ENCODE peak calls at places on chromosomes 12 and 14, in four cellular contexts. Y is K562, V is WTC11, C is HepG2. P is an unnamed sample.

GRCh38 chr12:53560912-53561589 is 53.8 kb upstream of the NPFF start:
- DNase-seq in Y (no peak), V (no peak), C (no peak), P (no peak)

GRCh38 chr12:16939871-16940306 is 333.9 kb upstream of the LMO3 start:
- DNase-seq in Y (peak; percentile 37), V (peak; percentile 74), C (peak; percentile 80), P (peak; percentile 56)

GRCh38 chr12:108123382-108123781 is 5.7 kb upstream of the WSCD2 start:
- DNase-seq in Y (no peak), V (no peak), C (no peak), P (no peak)

GRCh38 chr12:94225924-94226630 is 77.7 kb downstream of the PLXNC1 start:
- DNase-seq in Y (no peak), V (peak; percentile 73), C (no peak), P (no peak)

GRCh38 chr12:6430124-6430989 is 14.4 kb upstream of the CD27 start:
- DNase-seq in Y (peak; percentile 70), V (no peak), C (peak; percentile 72), P (peak; percentile 100)

GRCh38 chr14:32203928-32204357 is 874 bp upstream of the RNU6-8 start:
- DNase-seq in Y (no peak), V (no peak), C (peak; percentile 31), P (peak; percentile 21)

GRCh38 chr14:34628681-34629135 is 1.2 kb downstream of the SNX6 start:
- DNase-seq in Y (peak; percentile 34), V (no peak), C (peak; percentile 48), P (peak; percentile 26)

GRCh38 chr14:33693237-33693636 is 257.6 kb downstream of the EGLN3 start:
- DNase-seq in Y (no peak), V (no peak), C (no peak), P (no peak)

GRCh38 chr12:116745554-116745953 is 7.4 kb downstream of the RNFT2 start:
- DNase-seq in Y (no peak), V (no peak), C (no peak), P (no peak)

GRCh38 chr12:31117203-31118011 is 43.7 kb downstream of the DDX11 start:
- DNase-seq in Y (peak; percentile 74), V (peak; percentile 55), C (peak; percentile 12), P (peak; percentile 76)

GRCh38 chr12:108090107-108090899 is 38.8 kb upstream of the WSCD2 start:
- DNase-seq in Y (no peak), V (peak; percentile 22), C (no peak), P (no peak)

GRCh38 chr14:72850360-72850759 is 43.5 kb downstream of the DPF3 start:
- DNase-seq in Y (no peak), V (no peak), C (peak; percentile 12), P (no peak)

GRCh38 chr14:72851660-72852059 is 42.2 kb downstream of the DPF3 start:
- DNase-seq in Y (no peak), V (no peak), C (no peak), P (no peak)

GRCh38 chr14:72849222-72849621 is 44.7 kb downstream of the DPF3 start:
- DNase-seq in Y (no peak), V (no peak), C (no peak), P (no peak)

GRCh38 chr14:72855913-72856312 is 38.0 kb downstream of the DPF3 start:
- DNase-seq in Y (no peak), V (no peak), C (no peak), P (no peak)

GRCh38 chr14:72852194-72852593 is 41.7 kb downstream of the DPF3 start:
- DNase-seq in Y (no peak), V (no peak), C (no peak), P (no peak)
- TF ChIP-seq HMGXB4 in Y (no peak), V (no peak), C (no peak), P (no peak)

GRCh38 chr12:122420471-122421262 is 1.8 kb downstream of the CLIP1 start:
- DNase-seq in Y (no peak), V (no peak), C (no peak), P (no peak)

GRCh38 chr12:122421263-122421814 is 1.1 kb downstream of the CLIP1 start:
- DNase-seq in Y (peak; percentile 35), V (no peak), C (peak; percentile 82), P (peak; percentile 49)

GRCh38 chr12:122423258-122424165 is 1.0 kb upstream of the CLIP1 start:
- DNase-seq in Y (no peak), V (peak; percentile 45), C (peak; percentile 64), P (peak; percentile 77)

GRCh38 chr12:122421815-122422737 is at the start of gene CLIP1:
- DNase-seq in Y (peak; percentile 79), V (peak; percentile 70), C (peak; percentile 27), P (peak; percentile 79)

GRCh38 chr12:122422769-122423257 is 344 bp upstream of the CLIP1 start:
- DNase-seq in Y (no peak), V (peak; percentile 39), C (peak; percentile 49), P (peak; percentile 35)
- TF ChIP-seq HMGXB4 in Y (no peak), V (no peak), C (no peak), P (no peak)

DNA sequence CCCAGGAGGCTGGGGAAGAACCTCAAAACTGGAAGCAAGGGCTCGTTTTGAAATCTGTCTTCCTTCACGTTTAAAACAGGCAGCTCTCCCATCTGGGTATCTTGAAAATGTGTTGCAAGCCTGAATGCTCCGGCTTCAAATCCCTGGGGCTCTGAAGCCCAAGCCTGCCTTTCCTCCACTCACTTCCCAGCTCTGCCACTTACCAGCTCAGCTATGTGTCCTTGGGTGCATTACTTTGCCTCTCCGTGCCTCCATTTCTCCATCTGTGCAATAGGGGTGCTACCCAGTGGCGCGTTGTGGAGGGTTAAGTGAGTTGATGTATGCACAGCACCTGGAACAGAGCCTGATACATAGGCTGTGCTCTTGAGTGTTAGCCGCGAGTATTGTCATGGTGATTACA is 97.5 kb downstream of the GCH1 start:
- DNase-seq in Y (no peak), V (no peak), C (no peak), P (no peak)
- TF ChIP-seq HMGXB4 in Y (no peak), V (no peak), C (no peak), P (no peak)

GRCh38 chr12:916240-916639 is 33.3 kb downstream of the RAD52 start:
- DNase-seq in Y (no peak), V (no peak), C (no peak), P (no peak)
- TF ChIP-seq HMGXB4 in Y (no peak), V (no peak), C (no peak), P (no peak)

GRCh38 chr14:54438703-54439102 is 2.5 kb downstream of the CNIH1 start:
- DNase-seq in Y (no peak), V (no peak), C (no peak), P (no peak)
- TF ChIP-seq HMGXB4 in Y (no peak), V (no peak), C (no peak), P (no peak)

GRCh38 chr14:63986789-63987533 is 134.2 kb downstream of the SYNE2 start:
- DNase-seq in Y (no peak), V (no peak), C (no peak), P (no peak)
- TF ChIP-seq HMGXB4 in Y (no peak), V (no peak), C (no peak), P (no peak)

DNA sequence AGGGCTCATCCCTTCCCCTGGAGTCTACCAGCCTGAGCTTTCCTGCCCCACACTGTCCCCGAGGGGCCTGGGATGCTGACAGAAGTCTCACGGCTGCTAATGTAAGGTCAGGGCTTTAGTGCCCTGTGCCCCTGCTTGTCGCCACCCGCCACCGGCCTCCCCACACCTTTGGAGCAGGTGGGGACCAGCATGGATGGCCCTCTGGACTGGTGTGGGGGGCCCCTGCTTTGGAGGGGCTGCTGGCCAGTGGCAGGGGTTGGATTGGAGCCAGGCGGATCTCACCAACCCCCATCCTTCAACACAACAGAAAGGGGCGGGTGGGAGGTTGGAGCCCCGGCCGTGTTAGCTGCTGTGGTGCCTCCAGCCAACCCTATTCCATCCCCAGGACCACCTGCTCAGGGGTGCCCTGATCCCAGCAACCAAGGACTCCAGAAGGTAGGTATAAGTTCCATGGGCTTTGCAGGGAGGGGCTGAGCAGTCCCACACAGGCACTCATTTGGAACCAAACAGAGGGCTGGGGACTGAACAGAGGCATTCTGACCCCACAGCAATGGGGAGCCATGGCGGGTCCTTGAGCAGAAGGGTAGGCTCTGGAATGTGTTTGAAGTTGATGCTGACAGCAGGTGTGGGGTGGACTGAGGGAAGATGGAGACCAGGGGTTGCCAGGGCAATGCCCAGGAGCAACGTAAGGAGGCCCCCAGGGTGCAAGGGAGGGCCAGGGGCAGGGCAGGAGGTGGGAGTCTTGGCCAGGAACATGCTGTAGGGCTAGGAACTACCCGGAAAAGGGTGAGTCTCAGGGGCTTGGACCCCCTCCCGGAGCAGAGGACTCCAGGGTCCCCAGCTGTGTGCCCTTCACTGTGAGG is 145.1 kb upstream of the C14orf180 start:
- DNase-seq in Y (no peak), V (no peak), C (no peak), P (no peak)
- TF ChIP-seq HMGXB4 in Y (no peak), V (no peak), C (no peak), P (no peak)

DNA sequence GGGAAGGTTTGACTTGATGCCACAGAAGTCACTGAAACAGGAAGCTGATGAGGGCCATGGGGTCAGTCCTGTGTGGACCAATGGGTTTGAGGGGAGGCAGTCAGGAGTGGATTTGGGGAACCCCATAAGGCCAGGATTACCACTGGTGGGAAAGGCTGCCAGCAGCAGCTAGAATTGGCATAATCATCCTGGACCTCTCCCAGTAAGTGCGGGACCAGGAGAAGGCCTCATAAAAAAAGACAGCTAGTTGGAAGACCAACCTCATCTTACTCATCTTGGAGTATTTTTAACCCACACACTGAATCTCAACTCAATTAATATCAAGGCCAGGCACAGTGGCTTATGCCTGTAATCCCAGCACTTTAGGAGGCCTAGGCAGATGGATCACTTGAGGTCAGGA is 22.7 kb downstream of the TBX3 start:
- DNase-seq in Y (no peak), V (no peak), C (no peak), P (no peak)
- TF ChIP-seq HMGXB4 in Y (no peak), V (no peak), C (no peak), P (no peak)

GRCh38 chr12:18752947-18753346 is 15.0 kb downstream of the CAPZA3 start:
- DNase-seq in Y (no peak), V (no peak), C (no peak), P (no peak)

GRCh38 chr12:18752280-18752920 is 14.5 kb downstream of the CAPZA3 start:
- DNase-seq in Y (peak; percentile 55), V (peak; percentile 30), C (no peak), P (no peak)

GRCh38 chr12:18754118-18754707 is 16.3 kb downstream of the CAPZA3 start:
- DNase-seq in Y (no peak), V (no peak), C (no peak), P (no peak)

GRCh38 chr12:18751866-18752265 is 13.9 kb downstream of the CAPZA3 start:
- DNase-seq in Y (no peak), V (no peak), C (no peak), P (no peak)

GRCh38 chr12:18753481-18754117 is 15.7 kb downstream of the CAPZA3 start:
- DNase-seq in Y (no peak), V (peak; percentile 38), C (no peak), P (no peak)
- TF ChIP-seq HMGXB4 in Y (no peak), V (no peak), C (no peak), P (no peak)

GRCh38 chr14:51644215-51644969 is 7.3 kb upstream of the FRMD6 start:
- DNase-seq in Y (no peak), V (no peak), C (no peak), P (no peak)
- TF ChIP-seq HMGXB4 in Y (no peak), V (no peak), C (no peak), P (no peak)